ENCODE peak calls at places on chromosomes 12 and 14, in five cellular contexts. D is right lobe of liver, G is left lung, E is A673, T is heart right ventricle. Q is an unnamed sample.

GRCh38 chr12:133129368-133130037 is 571 bp downstream of the ZNF891 start:
- DNase-seq in E (no peak), D (peak), T (no peak), G (peak), Q (no peak)

GRCh38 chr14:44449694-44450093 is 57.4 kb downstream of the FSCB start:
- DNase-seq in G (no peak), T (no peak), E (no peak), D (peak), Q (no peak)

GRCh38 chr14:102525213-102526143 is 15.9 kb upstream of the ANKRD9 start:
- DNase-seq in E (peak), D (no peak), T (no peak), G (no peak), Q (peak)

GRCh38 chr12:19030603-19031002 is 98.9 kb upstream of the PLEKHA5 start:
- DNase-seq in E (no peak), T (no peak), G (no peak), D (no peak), Q (no peak)

GRCh38 chr14:54894995-54895394 is 7.6 kb downstream of the GCH1 start:
- DNase-seq in D (no peak), G (no peak), E (peak), T (no peak), Q (no peak)

GRCh38 chr12:63922446-63922845 is 77.9 kb downstream of the SRGAP1 start:
- DNase-seq in E (no peak), D (no peak), T (no peak), G (no peak), Q (no peak)

GRCh38 chr12:89475203-89475990 is 49.2 kb downstream of the GALNT4 start:
- DNase-seq in G (no peak), E (no peak), T (no peak), D (no peak), Q (no peak)

GRCh38 chr14:68306934-68307758 is 485.7 kb downstream of the ZFP36L1 start:
- DNase-seq in G (no peak), T (no peak), E (no peak), D (no peak), Q (no peak)

GRCh38 chr12:42716521-42716920 is 127.0 kb upstream of the PRICKLE1 start:
- DNase-seq in E (no peak), D (no peak), T (no peak), G (no peak), Q (no peak)

GRCh38 chr14:60346706-60347105 is 97.7 kb downstream of the PPM1A start:
- DNase-seq in T (no peak), E (no peak), D (no peak), G (no peak), Q (no peak)

GRCh38 chr12:110372056-110372425 is 31.5 kb downstream of the ANAPC7 start:
- DNase-seq in E (no peak), T (no peak), D (no peak), G (no peak), Q (no peak)

GRCh38 chr12:110371408-110372055 is 32.0 kb downstream of the ANAPC7 start:
- DNase-seq in T (no peak), E (peak), G (peak), D (no peak), Q (no peak)

GRCh38 chr12:110370732-110371141 is 32.8 kb downstream of the ANAPC7 start:
- DNase-seq in E (no peak), G (no peak), T (no peak), D (no peak), Q (no peak)

GRCh38 chr12:110367209-110367864 is 36.2 kb downstream of the ANAPC7 start:
- DNase-seq in G (no peak), T (no peak), E (no peak), D (no peak), Q (no peak)

DNA sequence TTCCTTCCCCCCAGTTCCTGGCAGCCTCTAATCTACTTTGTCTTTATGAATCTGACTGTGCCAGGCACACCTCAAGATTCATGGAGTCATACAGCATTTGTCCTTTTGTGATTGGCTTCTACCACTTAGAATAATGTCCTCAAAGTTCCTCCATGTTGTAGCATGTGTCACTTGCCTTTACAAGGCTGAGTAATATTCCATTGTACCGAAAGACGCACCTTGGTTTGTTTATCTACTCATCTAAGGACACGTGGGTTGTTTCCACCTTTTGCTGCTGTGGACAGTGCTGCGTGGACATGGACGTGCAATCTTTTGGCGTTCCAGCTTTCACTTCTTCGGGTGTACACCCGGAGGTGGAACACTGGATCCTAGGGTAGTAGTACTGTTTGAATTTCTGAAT is 33.5 kb downstream of the ANAPC7 start:
- DNase-seq in T (no peak), E (no peak), G (no peak), D (no peak), Q (no peak)
- H3K27ac ChIP-seq in T (no peak), E (no peak), G (no peak), D (no peak), Q (no peak)

GRCh38 chr14:77023001-77023996 is 5.2 kb downstream of the IRF2BPL start:
- DNase-seq in D (peak), T (no peak), G (no peak), E (peak), Q (no peak)
- H3K4me3 ChIP-seq in D (no peak), T (peak), G (peak), E (peak), Q (peak)

GRCh38 chr14:31926652-31927347 is 150.3 kb upstream of the ARHGAP5 start:
- DNase-seq in T (peak), G (no peak), E (no peak), D (no peak), Q (no peak)
- H3K27ac ChIP-seq in T (peak), G (peak), E (no peak), D (no peak), Q (no peak)

GRCh38 chr12:22729898-22730443 is 105.0 kb downstream of the ETNK1 start:
- DNase-seq in D (no peak), G (no peak), E (no peak), T (peak), Q (no peak)

GRCh38 chr12:22731231-22731630 is 106.3 kb downstream of the ETNK1 start:
- DNase-seq in G (no peak), T (no peak), E (no peak), D (no peak), Q (no peak)

GRCh38 chr12:22729431-22729830 is 104.5 kb downstream of the ETNK1 start:
- DNase-seq in G (no peak), E (no peak), T (no peak), D (no peak), Q (no peak)

GRCh38 chr12:22728989-22729388 is 104.0 kb downstream of the ETNK1 start:
- DNase-seq in D (no peak), T (no peak), G (no peak), E (peak), Q (no peak)

DNA sequence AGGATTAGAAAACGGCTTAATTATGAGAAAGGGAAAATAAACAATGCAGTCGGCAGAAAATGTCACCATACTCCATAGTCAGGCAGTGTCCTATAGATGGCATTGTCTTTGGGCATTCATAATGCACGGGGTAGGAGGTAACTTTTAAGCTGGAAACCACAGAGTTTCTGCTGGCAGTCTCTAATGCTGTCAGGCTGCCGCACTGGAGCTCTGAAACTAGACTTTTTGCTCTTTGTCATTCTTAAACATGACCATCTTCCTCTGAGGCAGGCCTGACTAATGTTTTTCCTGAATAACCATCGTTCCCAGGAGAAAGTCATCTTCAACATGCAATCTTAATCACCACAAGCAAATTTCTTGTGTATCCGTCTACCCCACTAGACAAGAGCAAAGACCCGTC is 108.8 kb downstream of the ETNK1 start:
- DNase-seq in D (no peak), E (no peak), G (no peak), T (no peak), Q (no peak)
- H3K4me3 ChIP-seq in D (no peak), E (no peak), G (no peak), T (no peak), Q (no peak)

GRCh38 chr14:89401783-89402182 is 15.2 kb downstream of the FOXN3 start:
- DNase-seq in E (no peak), D (no peak), T (no peak), G (no peak), Q (no peak)
- H3K27ac ChIP-seq in E (no peak), D (no peak), T (no peak), G (no peak), Q (no peak)

DNA sequence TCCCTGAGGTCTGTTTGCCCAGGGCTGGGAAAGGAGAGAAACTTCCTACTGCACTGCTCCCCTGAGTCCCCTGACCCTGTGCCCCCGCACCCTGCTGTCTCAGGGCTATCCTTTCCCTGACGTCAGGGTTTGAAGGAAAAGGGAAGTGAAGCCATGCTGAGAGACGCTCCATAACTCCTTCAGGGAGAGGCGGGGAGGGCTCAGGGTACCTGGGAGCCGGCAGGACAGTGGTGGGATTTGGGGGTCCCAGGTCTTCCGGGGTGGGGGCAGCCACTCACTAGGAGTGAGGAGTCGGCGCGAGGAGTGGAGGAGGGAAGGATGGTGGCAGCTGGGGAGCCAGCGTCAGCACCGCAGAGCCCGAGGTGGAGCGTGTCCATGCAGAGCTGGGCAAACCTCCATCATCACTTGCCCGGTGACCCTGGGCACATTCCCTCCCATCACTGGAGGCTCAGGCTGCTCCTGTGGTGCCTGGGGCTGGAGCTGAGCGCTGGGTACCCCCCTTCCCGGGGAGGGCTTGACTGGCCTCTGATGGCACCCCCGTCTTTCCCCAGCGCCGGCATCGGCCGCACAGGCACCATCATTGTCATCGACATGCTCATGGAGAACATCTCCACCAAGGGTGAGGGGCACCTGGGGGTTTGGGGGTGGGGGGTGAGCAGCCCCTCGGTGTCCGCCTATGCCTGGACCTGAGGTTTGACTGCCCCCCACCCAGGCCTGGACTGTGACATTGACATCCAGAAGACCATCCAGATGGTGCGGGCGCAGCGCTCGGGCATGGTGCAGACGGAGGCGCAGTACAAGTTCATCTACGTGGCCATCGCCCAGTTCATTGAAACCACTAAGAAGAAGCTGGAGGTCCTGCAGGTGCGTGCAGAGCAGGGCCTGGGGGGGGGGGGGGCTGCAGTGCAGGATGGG is 8.5 kb downstream of the PTPN6 start:
- DNase-seq in G (peak), D (no peak), E (no peak), T (peak), Q (peak)
- H3K4me3 ChIP-seq in G (peak), D (no peak), E (no peak), T (peak), Q (peak)

DNA sequence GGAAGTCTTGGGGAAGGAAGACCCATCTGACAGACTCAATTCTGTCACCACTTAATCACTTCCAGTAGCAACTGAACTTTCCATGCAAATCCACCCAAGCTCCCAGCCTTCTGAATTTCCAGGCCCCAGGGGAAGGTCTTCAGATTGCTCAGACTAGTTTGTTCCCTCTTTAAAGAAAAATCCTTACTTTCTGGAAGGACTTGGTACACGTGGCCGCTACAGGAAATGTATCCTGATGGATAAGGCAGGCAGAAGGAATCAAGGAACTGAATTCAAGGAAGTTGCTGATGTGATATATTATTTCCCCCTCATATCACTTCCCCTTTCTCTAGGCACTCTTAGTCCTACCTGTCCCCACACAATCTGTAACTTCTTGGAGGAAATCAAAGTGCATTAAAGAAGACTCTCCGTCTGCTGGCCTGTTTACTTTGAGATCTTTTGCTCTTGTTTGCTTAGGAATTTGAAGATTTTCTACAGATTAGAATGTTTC is 6.4 kb downstream of the NFKBIA start:
- DNase-seq in G (no peak), T (peak), E (no peak), D (no peak), Q (no peak)
- H3K27ac ChIP-seq in G (peak), T (peak), E (no peak), D (peak), Q (peak)

GRCh38 chr12:91103101-91103500 is 8.2 kb downstream of the LUM start:
- DNase-seq in G (no peak), T (no peak), D (no peak), E (no peak), Q (no peak)

GRCh38 chr12:91108196-91108595 is 3.1 kb downstream of the LUM start:
- DNase-seq in D (no peak), G (no peak), E (no peak), T (no peak), Q (no peak)

GRCh38 chr12:91104812-91105466 is 6.4 kb downstream of the LUM start:
- DNase-seq in G (no peak), D (no peak), E (no peak), T (no peak), Q (no peak)

GRCh38 chr12:91106283-91106682 is 5.0 kb downstream of the LUM start:
- DNase-seq in D (no peak), E (no peak), G (no peak), T (no peak), Q (no peak)

DNA sequence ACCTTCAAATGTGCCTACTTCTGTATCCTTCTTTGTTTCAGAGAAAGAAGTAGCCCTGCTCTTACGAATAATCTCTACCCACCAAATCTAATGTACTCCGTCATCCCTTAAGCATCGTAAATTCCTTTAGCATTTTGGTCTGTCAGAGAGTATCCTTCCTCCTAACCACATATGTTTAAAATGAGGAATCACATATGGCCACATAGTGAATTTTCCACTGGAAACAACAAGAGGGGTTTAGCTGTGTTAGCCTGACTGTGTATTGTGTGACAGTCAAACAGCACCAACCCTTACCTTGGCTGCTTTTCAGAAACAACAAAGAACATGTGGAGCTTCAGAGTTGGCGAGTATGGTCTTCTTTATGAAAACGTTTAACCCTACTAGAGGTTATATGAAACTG is 5.5 kb downstream of the LUM start:
- DNase-seq in E (no peak), G (no peak), T (no peak), D (no peak), Q (no peak)
- H3K4me3 ChIP-seq in E (no peak), G (peak), T (peak), D (no peak), Q (peak)

Q was measured in coronary artery.